ENCODE peak calls at places on chromosomes 2 and 18, in ten cellular contexts. E is bronchial epithelial cell, K is GM12865, I is PC-9, W is neural crest cell, Y is pancreas, D is B cell, B is sigmoid colon, X is coronary artery, T is GM13976. U is an unnamed sample.

GRCh38 chr2:178283519-178283918 is 89.2 kb downstream of the OSBPL6 start:
- DNase-seq in E (no peak), K (no peak), I (no peak), W (no peak), Y (no peak), D (no peak), B (no peak), X (no peak), T (no peak), U (no peak)

GRCh38 chr2:97718942-97719341 is 5.6 kb downstream of the ZAP70 start:
- DNase-seq in E (no peak), K (no peak), I (no peak), W (no peak), Y (no peak), D (no peak), B (no peak), X (no peak), T (no peak), U (no peak)

GRCh38 chr2:55856936-55857335 is 66.6 kb downstream of the EFEMP1 start:
- DNase-seq in E (peak; percentile 98), K (no peak), I (peak; percentile 97), W (no peak), Y (no peak), D (no peak), B (no peak), X (no peak), T (no peak), U (no peak)

GRCh38 chr18:10432781-10433180 is 21.7 kb upstream of the APCDD1 start:
- DNase-seq in E (peak; percentile 81), K (no peak), I (peak; percentile 55), W (no peak), Y (no peak), D (no peak), B (no peak), X (no peak), T (no peak), U (no peak)

GRCh38 chr2:69131983-69132675 is 119.2 kb downstream of the ANTXR1 start:
- DNase-seq in E (peak; percentile 86), K (no peak), I (no peak), W (no peak), Y (no peak), D (no peak), B (no peak), X (no peak), T (no peak), U (no peak)

GRCh38 chr2:16425462-16426336 is 239.9 kb downstream of the CYRIA start:
- DNase-seq in E (peak; percentile 47), K (no peak), I (peak; percentile 30), W (no peak), Y (peak; percentile 81), D (no peak), B (no peak), X (no peak), T (no peak), U (no peak)

GRCh38 chr2:149650006-149650405 is 62.4 kb upstream of the MMADHC start:
- DNase-seq in E (no peak), K (no peak), I (no peak), W (no peak), Y (no peak), D (no peak), B (no peak), X (no peak), T (no peak), U (no peak)

GRCh38 chr2:180125245-180125962 is 118.3 kb upstream of the CWC22 start:
- DNase-seq in E (peak; percentile 92), K (peak; percentile 65), I (peak; percentile 84), W (peak; percentile 41), Y (peak; percentile 50), D (peak; percentile 10), B (peak; percentile 84), X (no peak), T (peak; percentile 26), U (peak; percentile 78)

GRCh38 chr18:45739848-45740247 is 15.9 kb downstream of the SLC14A1 start:
- DNase-seq in E (no peak), K (no peak), I (no peak), W (no peak), Y (no peak), D (no peak), B (no peak), X (no peak), T (no peak), U (no peak)

GRCh38 chr18:45741056-45741455 is 17.1 kb downstream of the SLC14A1 start:
- DNase-seq in E (no peak), K (no peak), I (no peak), W (no peak), Y (no peak), D (no peak), B (no peak), X (no peak), T (no peak), U (no peak)

GRCh38 chr18:45734944-45735343 is 11.0 kb downstream of the SLC14A1 start:
- DNase-seq in E (no peak), K (no peak), I (no peak), W (no peak), Y (no peak), D (no peak), B (no peak), X (no peak), T (no peak), U (no peak)

GRCh38 chr18:45739268-45739667 is 15.3 kb downstream of the SLC14A1 start:
- DNase-seq in E (no peak), K (no peak), I (no peak), W (no peak), Y (no peak), D (no peak), B (no peak), X (no peak), T (no peak), U (no peak)

DNA sequence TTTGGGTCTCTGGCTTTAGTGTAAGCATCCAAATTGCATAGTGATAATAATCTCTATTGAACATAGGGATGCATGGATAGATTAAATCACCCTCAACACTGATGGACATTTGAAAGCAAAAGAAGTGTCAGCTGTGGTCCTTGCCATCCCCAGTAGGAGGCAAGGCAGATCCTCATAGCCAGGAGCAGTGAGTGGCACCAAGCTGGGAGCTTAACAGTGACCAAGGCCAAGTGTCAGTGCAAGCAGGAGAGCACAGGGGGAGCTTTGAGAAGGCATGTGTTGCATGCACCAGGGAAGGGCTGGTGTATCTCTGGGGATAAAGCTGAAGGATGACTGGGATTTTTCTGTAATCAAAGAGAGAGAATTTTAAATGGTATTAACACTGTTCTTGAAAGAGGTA is 14.7 kb downstream of the SLC14A1 start:
- DNase-seq in E (no peak), K (no peak), I (no peak), W (no peak), Y (no peak), D (no peak), B (no peak), X (no peak), T (no peak), U (no peak)
- TF ChIP-seq CTCF in E (no peak), K (no peak), I (no peak), W (no peak), Y (no peak), D (no peak), B (no peak), X (no peak), T (no peak), U (no peak)

GRCh38 chr2:47262657-47263056 is 107.5 kb upstream of the STPG4 start:
- DNase-seq in E (no peak), K (no peak), I (peak; percentile 25), W (no peak), Y (no peak), D (no peak), B (no peak), X (no peak), T (no peak), U (no peak)

GRCh38 chr2:47265751-47266231 is 110.7 kb upstream of the STPG4 start:
- DNase-seq in E (peak; percentile 70), K (no peak), I (peak; percentile 74), W (no peak), Y (no peak), D (no peak), B (peak; percentile 9), X (no peak), T (no peak), U (no peak)

GRCh38 chr2:47265158-47265557 is 110.0 kb upstream of the STPG4 start:
- DNase-seq in E (no peak), K (no peak), I (no peak), W (no peak), Y (no peak), D (no peak), B (peak; percentile 20), X (no peak), T (no peak), U (no peak)

GRCh38 chr2:47264686-47265085 is 109.6 kb upstream of the STPG4 start:
- DNase-seq in E (no peak), K (no peak), I (no peak), W (no peak), Y (no peak), D (no peak), B (no peak), X (no peak), T (no peak), U (no peak)

DNA sequence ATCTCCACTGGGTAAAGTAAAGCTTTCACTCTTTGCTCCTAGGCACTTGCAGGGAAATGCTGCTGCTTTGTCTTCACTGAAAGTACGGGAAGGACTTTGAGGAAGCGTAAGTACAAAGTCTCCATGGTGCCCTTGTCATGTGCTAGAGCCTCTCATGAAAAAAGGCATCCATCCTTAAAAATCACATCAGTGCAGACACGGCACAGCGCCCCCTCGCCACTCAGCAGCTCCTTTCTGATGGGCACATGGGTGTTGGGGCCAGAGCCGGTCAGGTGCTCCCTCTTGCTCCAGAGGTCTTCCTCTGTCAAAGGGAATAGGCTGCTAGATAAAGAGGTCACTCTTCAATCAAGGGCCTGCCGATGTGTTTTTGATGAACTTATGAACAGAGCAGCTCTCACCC is 109.1 kb upstream of the STPG4 start:
- DNase-seq in E (no peak), K (no peak), I (no peak), W (no peak), Y (no peak), D (no peak), B (no peak), X (no peak), T (no peak), U (no peak)
- TF ChIP-seq CTCF in E (no peak), K (no peak), I (no peak), W (no peak), Y (no peak), D (no peak), B (no peak), X (no peak), T (no peak), U (no peak)

DNA sequence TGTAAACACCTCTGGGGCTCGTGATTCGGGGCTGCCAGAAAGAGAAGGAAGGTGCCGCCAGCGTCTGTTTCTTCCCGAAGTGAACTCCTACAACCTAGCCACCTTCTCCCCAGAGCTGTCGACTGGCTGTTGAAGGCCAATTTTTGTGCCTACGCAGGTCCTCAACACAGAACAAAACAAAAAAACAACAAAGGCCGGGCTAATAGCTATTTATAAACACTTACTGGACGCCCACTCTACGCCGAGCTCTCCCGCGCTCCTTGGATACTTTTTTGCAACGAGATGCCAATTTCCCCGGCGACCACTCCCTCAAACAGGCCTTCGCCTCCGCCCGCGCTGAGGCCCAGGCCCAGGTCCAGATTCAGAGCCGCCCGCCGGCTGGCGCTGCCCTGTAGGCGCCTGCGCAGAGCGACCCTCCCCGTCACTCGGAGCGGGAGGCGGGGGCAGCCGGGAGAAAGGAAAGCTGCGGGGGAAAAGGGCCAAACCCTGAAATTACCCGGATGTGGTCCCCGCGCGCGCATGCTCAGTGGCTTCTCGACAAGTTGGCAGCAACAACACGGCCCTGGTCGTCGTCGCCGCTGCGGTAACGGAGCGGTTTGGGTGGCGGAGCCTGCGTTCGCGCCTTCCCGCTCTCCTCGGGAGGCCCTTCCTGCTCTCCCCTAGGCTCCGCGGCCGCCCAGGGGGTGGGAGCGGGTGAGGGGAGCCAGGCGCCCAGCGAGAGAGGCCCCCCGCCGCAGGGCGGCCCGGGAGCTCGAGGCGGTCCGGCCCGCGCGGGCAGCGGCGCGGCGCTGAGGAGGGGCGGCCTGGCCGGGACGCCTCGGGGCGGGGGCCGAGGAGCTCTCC is at the start of gene SMAD4:
- DNase-seq in E (peak; percentile 84), K (peak; percentile 97), I (peak; percentile 82), W (peak; percentile 100), Y (peak; percentile 98), D (peak; percentile 96), B (peak; percentile 98), X (peak; percentile 98), T (peak; percentile 97), U (peak; percentile 95)
- TF ChIP-seq CTCF in E (no peak), K (no peak), I (no peak), W (no peak), Y (no peak), D (no peak), B (no peak), X (no peak), T (no peak), U (no peak)

DNA sequence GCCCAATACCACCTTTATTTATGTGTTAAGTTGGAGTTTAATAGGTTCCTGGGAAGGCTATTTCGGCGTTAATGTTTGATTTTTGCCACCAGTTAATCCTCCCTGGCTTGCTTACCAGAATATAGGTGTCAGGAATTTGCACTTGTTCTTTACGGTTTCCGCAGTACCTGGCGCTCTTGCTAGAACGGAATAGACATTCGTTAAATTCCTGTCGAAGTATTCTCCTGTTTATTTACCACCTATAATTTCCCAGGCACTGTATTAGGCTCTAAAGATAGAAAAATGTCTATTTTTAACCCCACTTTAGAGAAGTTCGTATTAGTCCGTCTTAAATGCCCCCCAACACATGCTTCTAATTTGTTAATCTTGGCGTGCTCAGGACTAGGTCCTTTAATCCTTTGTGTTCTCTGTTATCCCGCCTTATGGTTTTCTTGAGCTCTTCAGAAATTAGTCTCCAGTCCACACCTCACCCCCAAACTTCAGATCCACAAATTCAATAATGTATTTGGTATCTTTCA is 575 bp downstream of the CCDC150 start:
- DNase-seq in E (no peak), K (no peak), I (no peak), W (no peak), Y (no peak), D (no peak), B (no peak), X (no peak), T (no peak), U (no peak)
- TF ChIP-seq CTCF in E (no peak), K (no peak), I (no peak), W (no peak), Y (no peak), D (no peak), B (no peak), X (no peak), T (no peak), U (no peak)